ENCODE peak calls at places on chromosomes 11 and 22, in five cellular contexts. S is heart right ventricle; I is IMR-90; N is CD4-positive, CD25-positive, alpha-beta regulatory T cell; J is cardiac muscle cell. A is an unnamed sample.

GRCh38 chr11:2092956-2093412 is 46.2 kb downstream of the IGF2 start:
- DNase-seq in I (peak; percentile 10), J (peak; percentile 61), N (no peak), S (peak; percentile 76), A (peak; percentile 89)

GRCh38 chr11:73795925-73796632 is 8.4 kb downstream of the MRPL48 start:
- DNase-seq in S (no peak), N (no peak), J (no peak), I (no peak), A (no peak)

GRCh38 chr11:19498986-19499669 is 213.5 kb upstream of the NAV2 start:
- DNase-seq in S (no peak), I (peak; percentile 58), J (peak; percentile 26), N (no peak), A (no peak)

GRCh38 chr11:45736424-45736823 is 68.5 kb upstream of the SLC35C1 start:
- DNase-seq in S (no peak), J (peak; percentile 66), I (peak; percentile 19), N (no peak), A (no peak)

GRCh38 chr11:126061707-126062678 is 673 bp downstream of the CDON start:
- DNase-seq in N (peak; percentile 10), S (peak; percentile 24), J (peak; percentile 31), I (peak; percentile 5), A (peak; percentile 84)

GRCh38 chr11:79694368-79694767 is 253.5 kb upstream of the TENM4 start:
- DNase-seq in J (no peak), S (no peak), I (no peak), N (no peak), A (no peak)

GRCh38 chr11:3058753-3059664 is 1.8 kb upstream of the CARS1 start:
- DNase-seq in I (peak; percentile 92), N (no peak), J (peak; percentile 71), S (no peak), A (peak; percentile 60)

GRCh38 chr11:73234403-73235181 is 16.5 kb downstream of the P2RY2 start:
- DNase-seq in I (no peak), N (no peak), S (no peak), J (no peak), A (peak; percentile 34)

GRCh38 chr11:73243093-73243485 is 25.0 kb downstream of the P2RY2 start:
- DNase-seq in J (no peak), S (no peak), N (no peak), I (no peak), A (peak; percentile 33)

GRCh38 chr11:71525938-71526495 is 1.1 kb upstream of the KRTAP5-7 start:
- DNase-seq in S (no peak), J (no peak), I (no peak), N (no peak), A (no peak)

GRCh38 chr22:35643991-35644390 is 4.3 kb upstream of the APOL6 start:
- DNase-seq in I (no peak), N (no peak), S (no peak), J (no peak), A (no peak)

GRCh38 chr11:64791781-64792291 is 11.2 kb downstream of the MAP4K2 start:
- DNase-seq in S (no peak), I (no peak), N (no peak), J (no peak), A (no peak)

GRCh38 chr11:103433380-103433779 is 324.2 kb downstream of the DYNC2H1 start:
- DNase-seq in J (peak; percentile 48), S (no peak), N (no peak), I (peak; percentile 94), A (no peak)

GRCh38 chr22:41862160-41862529 is 29.2 kb downstream of the SREBF2 start:
- DNase-seq in J (peak; percentile 32), I (peak; percentile 23), N (no peak), S (no peak), A (no peak)

GRCh38 chr22:25709758-25710157 is 32.2 kb upstream of the MYO18B start:
- DNase-seq in S (no peak), J (no peak), N (no peak), I (no peak), A (no peak)

GRCh38 chr11:117840881-117841581 is 16.5 kb upstream of the FXYD2 start:
- DNase-seq in I (no peak), N (no peak), J (no peak), S (no peak), A (peak; percentile 45)

GRCh38 chr11:61784506-61784805 is 7.9 kb downstream of the TMEM258 start:
- DNase-seq in N (no peak), J (no peak), I (no peak), S (no peak), A (no peak)

GRCh38 chr11:125175896-125176575 is 11.5 kb downstream of the PKNOX2 start:
- DNase-seq in I (no peak), J (no peak), S (no peak), N (no peak), A (peak; percentile 69)

GRCh38 chr11:43101113-43101512 is 210.7 kb upstream of the API5 start:
- DNase-seq in J (no peak), N (no peak), I (no peak), S (no peak), A (no peak)

GRCh38 chr11:71164621-71165020 is 87.8 kb downstream of the SHANK2 start:
- DNase-seq in N (no peak), S (no peak), I (no peak), J (no peak), A (no peak)

GRCh38 chr11:115194798-115195101 is 309.5 kb downstream of the CADM1 start:
- DNase-seq in I (peak; percentile 76), J (no peak), N (no peak), S (no peak), A (no peak)

GRCh38 chr11:116499396-116500001 is 273.3 kb downstream of the BUD13 start:
- DNase-seq in N (no peak), S (peak; percentile 70), J (peak; percentile 72), I (peak; percentile 22), A (peak; percentile 77)

GRCh38 chr11:116465056-116465455 is 307.7 kb downstream of the BUD13 start:
- DNase-seq in I (no peak), N (no peak), S (no peak), J (no peak), A (no peak)

GRCh38 chr11:14904745-14905103 is 12.7 kb upstream of the CYP2R1 start:
- DNase-seq in S (peak; percentile 87), I (peak; percentile 25), N (peak; percentile 68), J (peak; percentile 84), A (peak; percentile 92)

GRCh38 chr22:31343235-31344191 is 2.6 kb downstream of the PATZ1 start:
- DNase-seq in I (peak; percentile 26), J (peak; percentile 35), S (peak; percentile 41), N (no peak), A (no peak)

GRCh38 chr11:1285316-1285744 is 24.1 kb downstream of the TOLLIP start:
- DNase-seq in I (no peak), S (no peak), N (no peak), J (no peak), A (no peak)

GRCh38 chr22:38205261-38206128 is 3.7 kb downstream of the MAFF start:
- DNase-seq in N (no peak), I (peak; percentile 79), S (peak; percentile 79), J (peak; percentile 88), A (peak; percentile 94)

GRCh38 chr11:17432041-17432440 is 43.6 kb upstream of the KCNJ11 start:
- DNase-seq in J (no peak), S (no peak), N (no peak), I (no peak), A (no peak)

GRCh38 chr22:23608583-23608982 is 23.5 kb downstream of the DRICH1 start:
- DNase-seq in J (peak; percentile 44), I (peak; percentile 39), N (no peak), S (no peak), A (no peak)

GRCh38 chr11:116397556-116398167 is 375.1 kb downstream of the BUD13 start:
- DNase-seq in S (no peak), I (no peak), J (no peak), N (no peak), A (no peak)

GRCh38 chr11:128961645-128962044 is 19.0 kb upstream of the TP53AIP1 start:
- DNase-seq in I (no peak), N (no peak), J (no peak), S (no peak), A (no peak)

GRCh38 chr11:82858556-82859091 is 41.6 kb downstream of the PRCP start:
- DNase-seq in S (no peak), I (peak; percentile 71), N (no peak), J (peak; percentile 67), A (no peak)

GRCh38 chr11:96827164-96827563 is 437.4 kb downstream of the JRKL start:
- DNase-seq in J (peak; percentile 72), I (peak; percentile 0), S (no peak), N (no peak), A (no peak)

GRCh38 chr11:1197886-1198765 is 24.7 kb upstream of the MUC5B start:
- DNase-seq in N (no peak), I (no peak), S (no peak), J (no peak), A (peak; percentile 34)

GRCh38 chr22:33539902-33540751 is 380.1 kb downstream of the LARGE1 start:
- DNase-seq in N (no peak), S (peak; percentile 49), I (peak; percentile 5), J (no peak), A (peak; percentile 78)

DNA sequence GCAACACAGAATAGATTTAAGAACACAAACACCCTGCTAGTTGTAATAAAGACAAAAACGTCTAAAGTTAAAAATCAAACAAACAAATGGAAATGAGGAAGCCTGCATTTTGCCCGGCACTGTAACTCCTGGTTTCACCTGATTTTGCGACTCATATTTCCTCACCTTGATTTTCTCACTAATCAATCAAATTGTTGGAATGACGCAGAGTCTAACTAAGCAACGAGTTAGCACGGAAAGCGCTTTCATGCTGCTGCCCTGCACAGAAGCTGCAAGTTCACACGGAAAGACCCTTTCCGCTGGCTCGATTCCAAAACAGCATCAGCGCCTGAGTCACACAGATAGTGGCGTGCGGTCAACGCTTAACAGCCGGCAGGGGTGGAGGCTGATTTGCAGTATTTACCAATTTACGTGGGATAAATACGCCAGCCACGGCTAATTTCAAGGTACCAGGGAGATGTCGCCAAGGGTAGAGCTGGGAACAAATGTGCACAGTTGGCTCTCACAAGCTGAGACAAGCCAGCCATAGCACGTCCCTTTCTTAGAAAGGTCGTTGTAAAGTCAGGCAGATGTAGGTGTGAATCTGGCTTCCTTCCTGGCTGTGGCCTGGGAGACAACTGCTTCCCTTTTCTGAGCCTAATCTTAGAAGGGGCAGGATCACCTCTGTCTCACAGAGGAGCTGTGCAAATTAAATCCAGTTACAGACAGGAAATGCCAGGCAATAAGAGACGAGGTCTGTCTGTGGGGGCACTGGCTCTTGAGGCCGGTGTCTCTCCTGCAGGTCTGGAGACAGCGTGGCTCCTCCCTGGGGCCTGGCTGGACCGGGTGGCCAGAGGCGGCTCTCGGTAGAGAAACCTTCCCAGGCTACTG is 76.9 kb upstream of the TTLL12 start:
- DNase-seq in N (peak; percentile 44), J (peak; percentile 90), S (peak; percentile 62), I (peak; percentile 88), A (no peak)
- H3K27ac ChIP-seq in N (peak overlapping the region; percentile 59), J (peak overlapping the region; percentile 20), S (no peak overlapping the region), I (no peak overlapping the region), A (no peak overlapping the region)

GRCh38 chr11:46987183-46987582 is 50.6 kb downstream of the CSTPP1 start:
- DNase-seq in S (no peak), J (no peak), N (no peak), I (no peak), A (no peak)

GRCh38 chr11:46991391-46991790 is 54.8 kb downstream of the CSTPP1 start:
- DNase-seq in S (no peak), J (no peak), I (no peak), N (no peak), A (no peak)
- H3K27me3 ChIP-seq in S (no peaks in the 10 kb centered on the region), J (no peaks in the 10 kb centered on the region), I (no peaks in the 10 kb centered on the region), N (no peaks in the 10 kb centered on the region), A (no peaks in the 10 kb centered on the region)

GRCh38 chr11:133835258-133836075 is 9.8 kb downstream of the SPATA19 start:
- DNase-seq in I (peak; percentile 4), J (peak; percentile 69), S (peak; percentile 43), N (no peak), A (peak; percentile 54)
- H3K4me3 ChIP-seq in I (no peak overlapping the region), J (no peak overlapping the region), S (no peak overlapping the region), N (no peak overlapping the region), A (no peak overlapping the region)

GRCh38 chr11:114135737-114136151 is 76.2 kb downstream of the ZBTB16 start:
- DNase-seq in S (no peak), N (no peak), I (no peak), J (peak; percentile 80), A (no peak)
- H3K27ac ChIP-seq in S (peak overlapping the region; percentile 76), N (no peak overlapping the region), I (no peak overlapping the region), J (no peak overlapping the region), A (peak overlapping the region; percentile 94)